ENCODE peak calls at places on chromosomes 13 and 19, in eight cellular contexts. H is fibroblast of pulmonary artery, I is lower lobe of right lung, B is neural progenitor cell, E is AG09319, O is heart right ventricle, K is IMR-90, N is breast epithelium. P is an unnamed sample.

GRCh38 chr19:40533508-40533907 is 43.2 kb upstream of the SHKBP1 start:
- DNase-seq in H (no peak), I (no peak), B (no peak), E (no peak), O (no peak), K (no peak), N (no peak), P (no peak)

GRCh38 chr19:53847555-53847954 is 20.1 kb upstream of the MYADM start:
- DNase-seq in H (no peak), I (no peak), B (no peak), E (no peak), O (no peak), K (no peak), N (no peak), P (no peak)

GRCh38 chr13:111792956-111793355 is 274.0 kb upstream of the SOX1 start:
- DNase-seq in H (no peak), I (peak), B (no peak), E (no peak), O (no peak), K (no peak), N (no peak), P (no peak)

GRCh38 chr13:110702591-110703526 is 3.1 kb downstream of the CARS2 start:
- DNase-seq in H (peak), I (no peak), B (no peak), E (no peak), O (no peak), K (peak), N (no peak), P (no peak)

GRCh38 chr13:37306778-37307544 is 201.5 kb upstream of the CSNK1A1L start:
- DNase-seq in H (peak), I (no peak), B (no peak), E (peak), O (no peak), K (peak), N (no peak), P (no peak)

GRCh38 chr19:29705706-29706105 is 9.4 kb downstream of the C19orf12 start:
- DNase-seq in H (no peak), I (no peak), B (no peak), E (no peak), O (no peak), K (no peak), N (no peak), P (no peak)

GRCh38 chr19:38079926-38080380 is 144.1 kb downstream of the DPF1 start:
- DNase-seq in H (peak), I (no peak), B (no peak), E (peak), O (no peak), K (peak), N (no peak), P (no peak)

GRCh38 chr19:12052057-12052570 is 647 bp downstream of the ZNF878 start:
- DNase-seq in H (no peak), I (no peak), B (no peak), E (no peak), O (no peak), K (peak), N (no peak), P (no peak)

GRCh38 chr19:57099199-57099661 is 20.6 kb upstream of the USP29 start:
- DNase-seq in H (peak), I (peak), B (peak), E (peak), O (peak), K (peak), N (peak), P (no peak)

GRCh38 chr19:55095260-55096060 is 19.8 kb downstream of the EPS8L1 start:
- DNase-seq in H (no peak), I (no peak), B (peak), E (no peak), O (no peak), K (no peak), N (no peak), P (no peak)

GRCh38 chr13:52846567-52847321 is 1.7 kb downstream of the PCDH8 start:
- DNase-seq in H (peak), I (peak), B (peak), E (no peak), O (peak), K (peak), N (no peak), P (no peak)
- TF ChIP-seq CTCF in H (peak), I (peak), B (peak), E (peak), O (no peak), K (peak), N (peak), P (peak)

DNA sequence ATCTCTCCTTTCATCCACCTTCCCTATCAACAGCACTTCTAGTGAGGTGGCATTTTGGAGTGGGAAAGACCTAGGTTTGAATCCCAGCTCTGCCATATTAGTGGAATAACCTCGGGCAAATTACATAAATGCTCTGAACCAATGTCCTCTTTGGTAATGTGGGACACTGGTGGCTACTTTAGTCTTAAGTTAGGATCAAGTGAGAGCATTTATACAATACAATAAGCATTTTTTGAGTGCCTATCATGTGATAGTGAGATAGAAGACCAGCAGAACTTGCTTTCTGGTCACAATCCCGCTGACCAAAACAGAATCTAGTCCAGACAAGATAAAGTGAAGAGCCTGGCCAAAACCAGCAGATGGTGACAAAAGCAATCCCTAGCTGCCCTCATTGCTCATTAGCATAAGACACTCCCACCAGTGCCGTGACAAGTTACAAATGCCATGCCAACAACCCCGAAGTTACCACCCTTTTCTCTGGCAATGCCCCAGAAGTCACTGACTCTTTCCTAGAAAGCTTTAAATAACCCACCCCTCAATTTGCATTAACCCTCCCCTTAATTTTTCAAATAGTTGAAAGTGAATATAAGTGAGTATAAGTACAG is 28.8 kb upstream of the KPNA3 start:
- DNase-seq in H (peak), I (no peak), B (no peak), E (no peak), O (no peak), K (no peak), N (no peak), P (no peak)
- TF ChIP-seq CTCF in H (no peak), I (no peak), B (no peak), E (no peak), O (no peak), K (no peak), N (no peak), P (no peak)

GRCh38 chr13:99766641-99767045 is 204.9 kb downstream of the ZIC5 start:
- DNase-seq in H (no peak), I (no peak), B (peak), E (no peak), O (no peak), K (no peak), N (no peak), P (no peak)
- TF ChIP-seq CTCF in H (no peak), I (no peak), B (peak), E (no peak), O (no peak), K (no peak), N (no peak), P (no peak)

GRCh38 chr13:21813844-21814243 is 143.0 kb downstream of the FGF9 start:
- DNase-seq in H (no peak), I (no peak), B (no peak), E (no peak), O (no peak), K (no peak), N (no peak), P (no peak)

GRCh38 chr13:21817878-21818277 is 147.0 kb downstream of the FGF9 start:
- DNase-seq in H (no peak), I (no peak), B (no peak), E (no peak), O (no peak), K (no peak), N (no peak), P (no peak)

GRCh38 chr13:21812192-21812626 is 141.3 kb downstream of the FGF9 start:
- DNase-seq in H (no peak), I (no peak), B (peak), E (no peak), O (no peak), K (no peak), N (no peak), P (no peak)

DNA sequence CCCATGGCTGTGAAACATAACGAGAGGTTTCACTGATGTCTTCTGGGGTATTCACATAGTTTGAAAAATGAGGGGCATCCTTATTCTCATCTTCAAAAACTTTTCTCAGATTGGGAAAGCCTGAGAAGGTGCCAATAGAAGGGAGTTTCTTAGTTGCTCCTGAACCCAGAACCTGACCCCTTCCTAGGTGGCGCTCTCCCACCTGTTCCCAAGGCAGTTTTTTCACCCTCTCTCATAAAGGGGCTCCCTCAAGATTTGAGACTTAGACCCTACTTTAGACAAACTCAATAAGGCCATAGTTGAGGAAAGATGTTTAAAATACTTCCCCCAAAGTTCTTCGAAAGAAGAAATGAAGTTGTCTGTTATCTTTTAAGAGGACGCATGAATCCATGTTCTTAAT is 142.2 kb downstream of the FGF9 start:
- DNase-seq in H (no peak), I (no peak), B (no peak), E (no peak), O (no peak), K (no peak), N (no peak), P (no peak)
- TF ChIP-seq CTCF in H (no peak), I (no peak), B (peak), E (no peak), O (no peak), K (no peak), N (no peak), P (no peak)

DNA sequence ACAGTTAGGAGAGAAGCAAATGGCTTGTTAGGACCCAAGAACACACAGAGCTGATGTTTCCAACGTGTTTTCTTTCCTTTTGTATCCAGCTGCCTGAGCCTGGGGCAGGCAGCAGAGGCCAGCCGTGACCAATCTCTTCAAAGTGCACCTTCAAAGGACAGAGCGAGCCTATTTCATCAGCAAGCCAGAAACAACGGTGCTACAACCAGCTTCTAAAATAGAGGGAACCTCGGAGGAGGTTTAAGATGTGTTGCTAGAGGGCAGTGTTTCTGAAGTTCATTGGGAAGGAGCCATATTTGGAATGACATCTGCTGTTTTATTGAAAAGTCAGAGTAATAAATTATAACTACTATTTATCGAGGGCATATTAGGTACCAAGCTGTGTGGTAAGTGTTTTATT is 56.2 kb upstream of the RFC3 start:
- DNase-seq in H (no peak), I (no peak), B (peak), E (no peak), O (no peak), K (no peak), N (no peak), P (no peak)
- TF ChIP-seq CTCF in H (peak), I (no peak), B (peak), E (peak), O (no peak), K (no peak), N (no peak), P (no peak)